ENCODE peak calls at places on chromosomes 1 and 21, in ten cellular contexts. Y is PC-3, I is mesenchymal stem cell, D is fibroblast of lung, S is H1, Z is K562, J is GM23248, P is neural progenitor cell, U is GM12878, A is neuronal stem cell. X is an unnamed sample.

GRCh38 chr1:172401907-172402306 is 18.6 kb upstream of the C1orf105 start:
- DNase-seq in Y (peak), S (no peak), J (no peak), D (no peak), A (no peak), Z (peak), I (no peak), U (no peak), P (peak), X (no peak)

GRCh38 chr21:41217656-41218380 is 49.9 kb downstream of the BACE2 start:
- DNase-seq in U (no peak), S (no peak), I (no peak), Z (peak), Y (no peak), A (no peak), P (peak), D (peak), J (peak), X (peak)

GRCh38 chr1:185487943-185488342 is 170.9 kb upstream of the IVNS1ABP start:
- DNase-seq in U (no peak), I (no peak), P (no peak), Z (no peak), S (no peak), Y (no peak), J (no peak), A (no peak), D (no peak), X (no peak)

GRCh38 chr1:231357831-231358354 is 19.8 kb downstream of the SPRTN start:
- DNase-seq in D (peak), P (peak), Z (peak), U (peak), J (peak), I (peak), S (no peak), Y (peak), A (peak), X (no peak)

GRCh38 chr1:95282496-95282850 is 48.5 kb downstream of the RWDD3 start:
- DNase-seq in D (peak), A (no peak), S (no peak), Y (no peak), P (no peak), I (no peak), J (no peak), U (no peak), Z (no peak), X (no peak)

GRCh38 chr1:147539122-147539575 is 2.2 kb upstream of the BCL9 start:
- DNase-seq in J (peak), Z (peak), P (no peak), S (no peak), D (peak), Y (peak), A (peak), U (no peak), I (peak), X (no peak)

GRCh38 chr21:35968564-35968963 is 91.8 kb downstream of the SETD4 start:
- DNase-seq in U (no peak), A (no peak), J (no peak), I (no peak), P (no peak), Y (no peak), Z (no peak), S (no peak), D (no peak), X (no peak)

GRCh38 chr1:92481598-92482403 is 4.9 kb downstream of the GFI1 start:
- DNase-seq in S (no peak), D (peak), J (peak), A (peak), Z (no peak), Y (no peak), I (peak), U (no peak), P (peak), X (peak)

GRCh38 chr1:26923711-26924110 is 2.2 kb downstream of the NUDC start:
- DNase-seq in S (no peak), I (peak), D (no peak), Z (no peak), J (peak), Y (peak), P (no peak), U (no peak), A (no peak), X (no peak)

GRCh38 chr1:8598060-8598724 is 219.2 kb downstream of the RERE start:
- DNase-seq in Z (no peak), U (no peak), I (peak), Y (no peak), J (peak), P (peak), A (no peak), D (peak), S (no peak), X (peak)

GRCh38 chr1:53733447-53733931 is 5.5 kb downstream of the GLIS1 start:
- DNase-seq in S (no peak), Y (no peak), J (no peak), I (no peak), P (no peak), U (no peak), Z (no peak), A (no peak), D (no peak), X (no peak)

GRCh38 chr1:111463029-111463683 is 10.6 kb upstream of the C1orf162 start:
- DNase-seq in J (peak), U (no peak), Y (peak), I (peak), P (no peak), S (no peak), Z (peak), D (peak), A (no peak), X (no peak)

GRCh38 chr1:43573066-43573799 is 42.5 kb downstream of the PTPRF start:
- DNase-seq in P (peak), Y (no peak), S (no peak), Z (no peak), I (no peak), U (no peak), A (no peak), J (no peak), D (no peak), X (no peak)

GRCh38 chr1:211951856-211952255 is 83.5 kb downstream of the INTS7 start:
- DNase-seq in D (peak), Z (no peak), S (no peak), A (no peak), I (peak), P (no peak), Y (peak), U (no peak), J (peak), X (no peak)

GRCh38 chr1:232221790-232222499 is 408.0 kb downstream of the SIPA1L2 start:
- DNase-seq in S (no peak), U (no peak), Y (peak), Z (no peak), J (peak), D (no peak), I (peak), A (no peak), P (no peak), X (no peak)

GRCh38 chr1:150536836-150537731 is 12.1 kb upstream of the ADAMTSL4 start:
- DNase-seq in D (no peak), A (no peak), Y (no peak), Z (no peak), J (peak), S (no peak), U (no peak), P (no peak), I (peak), X (no peak)
- H3K9ac ChIP-seq in D (no peak), A (no peak), Y (no peak), Z (no peak), J (peak), S (no peak), U (no peak), P (no peak), I (no peak), X (no peak)

GRCh38 chr1:32991819-32992488 is 27.3 kb upstream of the RNF19B start:
- DNase-seq in A (no peak), Z (no peak), S (no peak), D (no peak), J (no peak), I (no peak), P (no peak), Y (no peak), U (no peak), X (no peak)
- H3K9ac ChIP-seq in A (no peak), Z (no peak), S (no peak), D (no peak), J (peak), I (peak), P (no peak), Y (no peak), U (peak), X (peak)

GRCh38 chr1:145977016-145977415 is 12.5 kb downstream of the POLR3GL start:
- DNase-seq in Z (no peak), A (no peak), U (no peak), Y (no peak), P (no peak), D (no peak), J (no peak), I (no peak), S (no peak), X (no peak)

GRCh38 chr1:145975216-145975615 is 10.7 kb downstream of the POLR3GL start:
- DNase-seq in A (no peak), Z (no peak), S (no peak), P (no peak), J (no peak), U (no peak), D (no peak), Y (no peak), I (no peak), X (no peak)

GRCh38 chr1:145974721-145975120 is 10.2 kb downstream of the POLR3GL start:
- DNase-seq in D (no peak), A (no peak), P (no peak), S (no peak), Y (no peak), U (no peak), I (no peak), Z (no peak), J (no peak), X (no peak)

GRCh38 chr1:145977486-145978476 is 13.3 kb downstream of the POLR3GL start:
- DNase-seq in J (peak), D (peak), A (peak), I (peak), Z (peak), S (no peak), P (peak), Y (peak), U (no peak), X (peak)

DNA sequence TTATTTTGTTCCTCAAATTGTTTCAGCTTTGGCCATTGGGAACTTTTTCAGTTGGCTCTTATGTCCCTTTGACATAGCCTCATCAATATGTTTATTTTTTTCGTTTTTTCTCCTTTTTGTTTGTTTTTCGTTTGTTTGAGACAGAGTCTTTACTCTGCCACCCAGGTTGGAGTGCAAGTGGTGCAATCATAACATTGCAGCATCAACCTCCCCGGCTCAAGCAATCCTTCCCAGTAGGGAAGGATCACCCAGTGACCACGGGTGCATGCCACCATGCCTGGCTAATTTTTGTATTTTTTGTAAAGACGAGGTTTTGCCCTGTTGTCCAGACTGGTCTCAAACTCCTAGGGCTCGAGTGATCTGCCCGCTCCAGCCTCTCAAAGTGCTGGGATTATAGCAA is 8.1 kb downstream of the POLR3GL start:
- DNase-seq in U (no peak), S (no peak), J (no peak), P (no peak), A (no peak), Z (no peak), I (no peak), D (no peak), Y (no peak), X (no peak)
- H3K9ac ChIP-seq in U (no peak), S (no peak), J (no peak), P (no peak), A (no peak), Z (no peak), I (no peak), D (no peak), Y (no peak), X (no peak)

GRCh38 chr21:33302055-33302454 is 22.7 kb upstream of the IFNAR1 start:
- DNase-seq in D (no peak), I (no peak), U (no peak), P (no peak), J (no peak), Y (no peak), A (no peak), Z (no peak), S (no peak), X (no peak)
- H3K9ac ChIP-seq in D (no peak), I (no peak), U (no peak), P (no peak), J (no peak), Y (no peak), A (no peak), Z (no peak), S (no peak), X (no peak)

GRCh38 chr1:42466030-42466429 is 2.9 kb downstream of the CCDC30 start:
- DNase-seq in A (no peak), Y (no peak), S (no peak), D (no peak), I (no peak), J (no peak), U (no peak), P (no peak), Z (no peak), X (no peak)

GRCh38 chr1:42463906-42464305 is 820 bp downstream of the CCDC30 start:
- DNase-seq in U (no peak), Z (no peak), Y (no peak), I (peak), D (no peak), P (no peak), A (no peak), J (peak), S (no peak), X (no peak)

DNA sequence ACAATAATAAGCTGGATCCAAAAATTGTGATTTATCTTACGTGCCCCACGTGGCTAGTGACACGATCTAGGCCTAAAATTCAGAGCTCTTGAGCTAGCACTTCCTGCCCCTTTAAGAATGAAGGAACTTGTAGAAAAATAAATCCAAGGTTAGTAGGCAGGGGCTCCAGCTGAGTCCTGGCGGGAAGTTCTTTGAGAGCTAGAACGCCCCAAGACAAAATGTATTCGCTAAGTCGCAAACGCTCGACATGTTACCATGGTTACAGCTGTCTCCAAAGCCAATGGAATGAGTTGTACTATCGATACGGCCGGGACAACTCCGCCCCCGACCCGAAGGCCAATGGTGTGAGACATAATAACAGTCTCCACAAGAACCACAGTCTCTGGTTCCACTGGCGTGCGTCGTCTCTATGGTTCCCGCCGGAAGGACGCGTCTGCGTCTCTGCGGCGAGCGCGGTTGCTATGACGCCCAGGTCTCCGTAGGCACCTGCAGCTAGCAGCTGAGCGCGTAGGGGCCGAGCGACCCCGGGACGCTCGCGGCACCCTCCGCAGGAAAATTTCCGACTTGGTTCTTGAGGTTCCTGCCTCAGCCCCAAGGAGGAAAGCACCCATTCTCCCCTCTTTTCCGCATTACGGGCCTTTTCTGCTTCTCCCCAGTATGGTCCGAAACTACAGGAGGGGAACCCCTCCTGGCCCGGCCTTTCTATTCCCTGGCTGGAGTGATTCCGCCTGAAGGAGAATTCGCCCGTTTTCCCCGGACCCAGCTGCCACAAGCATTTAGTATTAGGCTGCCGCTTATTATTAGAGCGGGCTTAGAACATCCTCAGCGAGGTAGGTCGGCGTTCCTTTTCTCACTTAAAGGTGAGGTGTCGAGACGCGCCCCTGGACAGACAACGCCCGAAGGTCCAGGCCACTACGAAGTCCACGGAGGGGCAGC is at the start of gene CCDC30:
- DNase-seq in S (peak), J (peak), U (peak), D (peak), A (peak), Y (peak), Z (no peak), I (peak), P (peak), X (peak)
- H3K9ac ChIP-seq in S (peak), J (peak), U (no peak), D (peak), A (no peak), Y (peak), Z (no peak), I (peak), P (no peak), X (peak)

DNA sequence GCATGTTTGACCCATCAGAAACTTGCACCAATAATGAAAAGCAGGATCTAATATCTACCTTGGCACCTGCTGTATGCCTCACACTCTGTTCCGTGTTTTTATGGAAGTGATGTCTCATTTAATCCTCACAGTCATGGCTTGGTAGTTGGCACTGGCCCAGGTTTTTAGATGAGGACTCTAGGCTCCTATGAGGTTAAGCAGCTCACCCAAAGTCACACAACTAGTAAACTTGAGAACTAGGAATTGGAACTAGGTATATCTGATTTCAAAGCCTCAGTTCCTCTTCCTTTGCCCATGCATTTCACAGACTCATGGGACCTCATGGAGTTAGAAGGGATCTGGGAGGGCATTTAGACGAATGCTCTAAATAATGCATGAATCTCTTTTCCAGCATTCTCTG is 21.3 kb upstream of the TARBP1 start:
- DNase-seq in J (peak), D (peak), Y (peak), Z (no peak), I (no peak), A (no peak), S (no peak), U (no peak), P (no peak), X (no peak)
- H3K9ac ChIP-seq in J (peak), D (no peak), Y (no peak), Z (no peak), I (peak), A (no peak), S (no peak), U (no peak), P (no peak), X (no peak)

GRCh38 chr1:34745666-34746065 is 9.2 kb upstream of the GJB5 start:
- DNase-seq in U (no peak), S (no peak), Y (no peak), Z (no peak), D (no peak), P (no peak), I (no peak), A (no peak), J (no peak), X (no peak)
- H3K9ac ChIP-seq in U (no peak), S (no peak), Y (no peak), Z (no peak), D (no peak), P (no peak), I (no peak), A (no peak), J (no peak), X (no peak)

GRCh38 chr1:203453016-203453415 is 22.6 kb upstream of the PRELP start:
- DNase-seq in Z (no peak), U (no peak), P (no peak), A (no peak), D (no peak), I (no peak), J (no peak), S (no peak), Y (no peak), X (no peak)

GRCh38 chr1:203454986-203455471 is 20.6 kb upstream of the PRELP start:
- DNase-seq in D (no peak), J (no peak), P (no peak), S (no peak), Z (no peak), U (no peak), A (no peak), Y (no peak), I (no peak), X (no peak)

GRCh38 chr1:203456577-203456976 is 19.0 kb upstream of the PRELP start:
- DNase-seq in Y (no peak), D (no peak), I (no peak), J (no peak), Z (no peak), A (no peak), P (peak), S (no peak), U (no peak), X (no peak)

GRCh38 chr1:203453616-203454015 is 22.0 kb upstream of the PRELP start:
- DNase-seq in J (no peak), Y (no peak), U (no peak), Z (no peak), D (no peak), P (no peak), S (no peak), I (no peak), A (no peak), X (no peak)

GRCh38 chr1:203455706-203456105 is 19.9 kb upstream of the PRELP start:
- DNase-seq in S (no peak), I (no peak), Z (no peak), D (no peak), P (peak), A (no peak), J (no peak), U (no peak), Y (no peak), X (no peak)
- H3K9ac ChIP-seq in S (no peak), I (no peak), Z (no peak), D (no peak), P (no peak), A (no peak), J (no peak), U (no peak), Y (no peak), X (no peak)

DNA sequence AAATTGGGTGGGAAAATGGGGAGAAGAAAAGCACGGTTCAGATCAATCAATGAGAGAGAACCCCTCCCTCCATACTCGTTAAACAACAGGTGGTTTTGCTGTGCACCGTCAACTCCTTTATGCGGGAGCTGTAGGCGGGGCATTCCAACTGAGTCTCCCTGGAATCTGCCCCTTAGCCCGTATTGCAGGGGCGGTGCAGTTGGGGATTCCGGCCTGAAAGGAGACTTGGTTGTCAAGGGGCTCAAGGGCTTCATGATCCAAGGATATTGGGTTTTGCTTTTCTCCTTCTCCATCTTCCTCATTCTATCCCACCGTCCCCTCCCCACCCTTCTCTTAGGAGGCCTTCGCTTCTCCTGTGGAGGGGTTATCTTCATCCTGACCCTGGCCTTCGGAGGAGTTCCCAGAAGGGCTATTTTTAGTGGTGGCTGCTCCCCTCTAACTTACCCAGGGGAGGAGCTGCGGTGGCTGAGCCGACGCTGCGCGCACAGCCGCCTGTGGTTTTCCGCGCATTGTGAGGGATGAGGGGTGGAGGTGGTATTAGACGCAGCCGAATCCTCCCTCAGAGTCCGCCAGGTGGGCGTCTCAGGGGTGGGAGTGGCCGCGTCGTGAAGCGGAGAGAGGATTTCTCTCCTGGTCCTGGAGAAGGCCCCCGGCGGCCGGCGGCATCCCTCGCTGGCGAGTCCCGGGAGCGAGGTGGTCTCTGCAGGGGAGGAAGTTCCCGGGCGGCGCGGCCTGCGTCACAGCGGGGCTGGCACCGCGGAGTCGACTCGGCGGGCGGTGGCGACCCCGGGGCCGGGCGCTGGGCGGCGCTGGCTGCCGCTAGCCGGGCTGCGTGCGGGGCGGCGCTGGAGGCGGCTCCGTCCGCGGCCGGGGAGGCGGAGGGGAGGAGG is 462 bp upstream of the LRRC8C start:
- DNase-seq in P (peak), S (no peak), I (peak), A (peak), U (no peak), Z (peak), J (peak), D (peak), Y (peak), X (peak)
- H3K9ac ChIP-seq in P (no peak), S (no peak), I (peak), A (peak), U (peak), Z (peak), J (peak), D (peak), Y (peak), X (peak)

DNA sequence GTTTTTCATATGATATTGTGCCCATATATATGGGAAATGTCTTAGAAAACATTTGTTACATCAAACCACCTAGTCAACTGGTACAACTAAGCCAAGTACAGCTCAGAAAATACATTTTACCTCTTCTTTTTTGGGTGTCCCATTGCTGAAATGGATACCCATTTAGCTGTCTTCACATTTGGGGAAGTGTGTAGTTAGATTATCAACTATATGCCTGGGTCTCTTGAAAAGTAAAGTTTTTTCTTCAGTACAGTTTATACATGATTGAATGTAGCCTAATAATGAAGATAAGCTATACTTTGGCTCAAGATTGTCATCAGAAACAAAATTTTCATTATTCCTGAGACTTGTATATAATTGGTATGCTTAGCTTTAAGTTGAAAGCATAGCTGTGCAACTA is 2.0 kb downstream of the AGO3 start:
- DNase-seq in J (no peak), U (no peak), P (no peak), S (no peak), Z (no peak), A (no peak), I (no peak), D (no peak), Y (no peak), X (no peak)
- H3K9ac ChIP-seq in J (no peak), U (no peak), P (no peak), S (no peak), Z (peak), A (no peak), I (peak), D (no peak), Y (no peak), X (no peak)

X was measured in colonic mucosa.